ENCODE peak calls at places on chromosome 22, in four cellular contexts. N is PC-9, O is HAP-1, R is lung. V is an unnamed sample. For H3K4me1, the result is how much of the 10 kb centered on the place peaks cover.

GRCh38 chr22:27240298-27240885 is 561.2 kb downstream of the MN1 start:
- DNase-seq in N (no peak), O (no peak), R (no peak), V (no peak)

GRCh38 chr22:38802671-38803121 is 8.8 kb upstream of the DNAL4 start:
- DNase-seq in N (peak), R (peak), O (no peak), V (no peak)

GRCh38 chr22:32325811-32326237 is 31.8 kb upstream of the RFPL3 start:
- DNase-seq in N (no peak), O (no peak), R (no peak), V (no peak)

GRCh38 chr22:37166675-37167066 is 17.0 kb upstream of the IL2RB start:
- DNase-seq in R (peak), N (peak), O (peak), V (peak)

GRCh38 chr22:41833369-41834004 is 582 bp downstream of the SREBF2 start:
- DNase-seq in O (no peak), N (no peak), R (peak), V (peak)

GRCh38 chr22:23220485-23221350 is 40.4 kb downstream of the BCR start:
- DNase-seq in O (no peak), R (no peak), N (peak), V (no peak)

GRCh38 chr22:19448739-19449421 is 1.4 kb upstream of the C22orf39 start:
- DNase-seq in O (peak), R (no peak), N (no peak), V (no peak)

GRCh38 chr22:21797444-21798221 is 62.0 kb upstream of the YPEL1 start:
- DNase-seq in R (no peak), N (no peak), O (no peak), V (peak)

GRCh38 chr22:39298194-39298987 is 21.0 kb downstream of the RPL3 start:
- DNase-seq in N (peak), O (no peak), R (no peak), V (no peak)

GRCh38 chr22:44574057-44574456 is 76.0 kb upstream of the RTL6 start:
- DNase-seq in R (peak), O (no peak), N (peak), V (peak)

GRCh38 chr22:19723990-19724827 is 870 bp downstream of the GP1BB start:
- DNase-seq in O (peak), N (no peak), R (no peak), V (peak)

GRCh38 chr22:41526802-41527799 is 17.2 kb downstream of the POLR3H start:
- DNase-seq in N (no peak), O (no peak), R (no peak), V (peak)

GRCh38 chr22:33380789-33381530 is 322.8 kb upstream of the SYN3 start:
- DNase-seq in O (no peak), R (no peak), N (peak), V (peak)

GRCh38 chr22:38963872-38964271 is 6.5 kb downstream of the APOBEC3A start:
- DNase-seq in O (no peak), N (no peak), R (no peak), V (no peak)

GRCh38 chr22:42805998-42806481 is 51.0 kb downstream of the ARFGAP3 start:
- DNase-seq in N (no peak), O (no peak), R (peak), V (no peak)

GRCh38 chr22:33389927-33390326 is 331.7 kb upstream of the SYN3 start:
- DNase-seq in N (no peak), R (no peak), O (no peak), V (peak)

GRCh38 chr22:23237201-23237798 is 57.0 kb downstream of the BCR start:
- DNase-seq in R (no peak), N (no peak), O (no peak), V (no peak)

GRCh38 chr22:31102441-31103081 is 4.8 kb downstream of the SELENOM start:
- DNase-seq in R (no peak), N (peak), O (no peak), V (peak)

GRCh38 chr22:40817737-40818136 is 1.4 kb downstream of the SLC25A17 start:
- DNase-seq in N (no peak), O (no peak), R (no peak), V (no peak)

GRCh38 chr22:44360686-44361381 is 48.1 kb upstream of the SHISAL1 start:
- DNase-seq in O (no peak), R (peak), N (peak), V (peak)

GRCh38 chr22:27115816-27116256 is 458.4 kb downstream of the MIAT start:
- DNase-seq in O (no peak), N (peak), R (no peak), V (no peak)

GRCh38 chr22:24417901-24418641 is 9.3 kb upstream of the ADORA2A start:
- DNase-seq in N (no peak), O (no peak), R (no peak), V (peak)
- H3K4me1 ChIP-seq in N (under half), O (under half), R (under half), V (under half)

GRCh38 chr22:28903719-28904118 is 20.3 kb downstream of the ZNRF3 start:
- DNase-seq in O (no peak), N (no peak), R (no peak), V (peak)
- H3K4me1 ChIP-seq in O (under half), N (under half), R (under half), V (half or more)

GRCh38 chr22:46072030-46072881 is 78.1 kb upstream of the PPARA start:
- DNase-seq in R (peak), O (peak), N (peak), V (peak)

GRCh38 chr22:46075764-46076531 is 74.4 kb upstream of the PPARA start:
- DNase-seq in O (no peak), R (no peak), N (no peak), V (no peak)

GRCh38 chr22:46074771-46075551 is 75.4 kb upstream of the PPARA start:
- DNase-seq in R (no peak), O (peak), N (no peak), V (no peak)

GRCh38 chr22:46072981-46073682 is 77.2 kb upstream of the PPARA start:
- DNase-seq in O (no peak), N (no peak), R (no peak), V (no peak)

DNA sequence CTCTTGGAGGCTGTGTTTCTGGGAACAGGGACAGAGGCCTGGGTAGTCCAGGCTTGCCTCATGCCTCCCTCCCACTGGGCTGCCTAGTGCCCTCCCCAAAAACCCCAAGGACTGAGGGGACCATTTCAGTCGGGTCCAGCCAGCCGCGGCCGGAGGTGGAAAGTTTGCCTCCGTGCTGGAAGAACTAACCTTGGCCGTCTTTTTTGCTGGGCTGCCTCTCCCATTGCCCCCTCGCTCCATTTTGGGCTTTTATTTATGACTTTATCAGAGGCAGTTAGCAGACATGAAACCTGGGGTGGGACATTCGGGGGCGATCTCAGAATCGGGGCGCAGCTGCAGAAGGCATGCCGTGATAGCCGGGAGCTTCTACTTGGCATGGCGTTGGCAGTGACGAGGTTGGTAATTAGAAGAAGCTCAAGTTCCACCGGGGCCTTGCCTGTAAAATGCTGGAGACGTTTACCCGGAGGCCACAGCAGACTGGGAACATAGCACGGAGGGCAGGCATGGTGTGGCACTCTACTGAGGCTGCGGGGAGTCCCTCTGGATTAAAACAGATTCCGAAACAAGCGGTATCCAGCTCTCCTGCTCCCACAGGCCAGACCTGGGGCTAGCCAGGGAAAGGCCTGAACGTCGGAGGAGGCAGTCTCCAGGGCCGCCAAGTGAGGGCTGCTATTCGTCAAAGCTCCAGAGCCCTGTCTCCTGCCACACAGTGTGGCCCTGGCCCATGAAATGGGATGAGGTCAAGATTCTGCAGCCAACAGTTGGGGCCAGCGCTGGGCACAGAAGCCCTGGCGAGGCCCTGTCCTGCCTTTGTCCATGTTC is 76.4 kb upstream of the PPARA start:
- DNase-seq in R (no peak), O (no peak), N (peak), V (peak)
- H3K4me1 ChIP-seq in R (under half), O (under half), N (under half), V (under half)

DNA sequence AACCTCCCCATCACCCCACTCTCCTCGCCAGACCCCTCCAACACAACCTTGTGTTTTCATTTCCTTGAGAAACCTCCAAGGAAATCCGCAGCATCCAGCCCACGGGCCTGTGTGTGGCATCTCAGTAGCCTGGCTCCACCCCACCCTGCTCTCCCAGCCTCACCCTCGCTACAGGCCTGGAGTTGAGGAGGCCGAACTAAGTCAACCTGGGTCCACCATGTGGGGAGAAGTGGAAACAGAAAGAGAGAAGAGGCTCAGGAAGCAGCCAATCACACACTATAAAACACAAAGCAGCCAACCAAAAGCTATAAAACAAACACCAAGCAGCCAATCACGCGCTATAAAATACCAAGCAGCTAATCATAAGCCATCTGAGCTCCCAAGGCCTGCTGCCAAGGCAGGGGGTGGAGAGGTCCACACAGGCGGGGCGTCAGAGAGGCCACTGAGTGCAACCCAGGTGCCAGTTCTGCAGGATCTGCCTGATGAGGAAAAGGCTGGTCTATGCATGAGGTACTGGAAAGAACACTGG is 72.0 kb downstream of the MICAL3 start:
- DNase-seq in R (no peak), O (no peak), N (no peak), V (no peak)
- H3K4me1 ChIP-seq in R (under half), O (under half), N (under half), V (under half)

GRCh38 chr22:45844949-45845613 is 131.9 kb downstream of the WNT7B start:
- DNase-seq in N (no peak), R (no peak), O (peak), V (no peak)
- H3K4me1 ChIP-seq in N (under half), R (under half), O (under half), V (under half)

GRCh38 chr22:20785415-20785814 is 11.5 kb downstream of the SERPIND1 start:
- DNase-seq in N (no peak), O (no peak), R (no peak), V (no peak)
- H3K4me1 ChIP-seq in N (under half), O (under half), R (under half), V (under half)